ENCODE peak calls at places on chromosomes 4 and X, in four cellular contexts. One of them, this sample, is unnamed.

GRCh38 chr4:101307901-101308300 is 39.4 kb downstream of the PPP3CA start:
- DNase-seq in GM12878: no peak
- DNase-seq in K562: no peak
- DNase-seq in HepG2: no peak
- DNase-seq in this sample: no peak

GRCh38 chr4:1045595-1046201 is 34.3 kb downstream of the FGFRL1 start:
- DNase-seq in GM12878: no peak
- DNase-seq in K562: no peak
- DNase-seq in HepG2: no peak
- DNase-seq in this sample: no peak

GRCh38 chrX:45683914-45684313 is 483.2 kb upstream of the DIPK2B start:
- DNase-seq in GM12878: no peak
- DNase-seq in K562: no peak
- DNase-seq in HepG2: no peak
- DNase-seq in this sample: no peak

GRCh38 chr4:155403886-155404285 is 27.1 kb upstream of the MAP9 start:
- DNase-seq in GM12878: no peak
- DNase-seq in K562: no peak
- DNase-seq in HepG2: no peak
- DNase-seq in this sample: peak

GRCh38 chr4:95465010-95465409 is 83.8 kb downstream of the UNC5C start:
- DNase-seq in GM12878: no peak
- DNase-seq in K562: no peak
- DNase-seq in HepG2: no peak
- DNase-seq in this sample: peak

GRCh38 chr4:15742637-15743036 is 35.5 kb upstream of the CD38 start:
- DNase-seq in GM12878: no peak
- DNase-seq in K562: no peak
- DNase-seq in HepG2: no peak
- DNase-seq in this sample: no peak

GRCh38 chr4:128571747-128572146 is 237.8 kb upstream of the JADE1 start:
- DNase-seq in GM12878: no peak
- DNase-seq in K562: no peak
- DNase-seq in HepG2: no peak
- DNase-seq in this sample: peak

GRCh38 chr4:92303621-92304027 is at the start of gene GRID2:
- DNase-seq in GM12878: no peak
- DNase-seq in K562: no peak
- DNase-seq in HepG2: no peak
- DNase-seq in this sample: no peak

GRCh38 chrX:1464282-1465131 is 11.8 kb upstream of the ASMTL start:
- DNase-seq in GM12878: no peak
- DNase-seq in K562: no peak
- DNase-seq in HepG2: no peak
- DNase-seq in this sample: no peak

GRCh38 chr4:102562995-102563394 is 61.8 kb downstream of the NFKB1 start:
- DNase-seq in GM12878: no peak
- DNase-seq in K562: no peak
- DNase-seq in HepG2: no peak
- DNase-seq in this sample: no peak

GRCh38 chrX:97027384-97027922 is 143.7 kb downstream of the RPA4 start:
- DNase-seq in GM12878: no peak
- DNase-seq in K562: no peak
- DNase-seq in HepG2: peak
- DNase-seq in this sample: peak

GRCh38 chr4:2879026-2879425 is 35.4 kb downstream of the ADD1 start:
- DNase-seq in GM12878: no peak
- DNase-seq in K562: no peak
- DNase-seq in HepG2: no peak
- DNase-seq in this sample: no peak

GRCh38 chr4:85368240-85368639 is 106.7 kb upstream of the ARHGAP24 start:
- DNase-seq in GM12878: no peak
- DNase-seq in K562: no peak
- DNase-seq in HepG2: no peak
- DNase-seq in this sample: no peak

GRCh38 chr4:128649575-128650205 is 159.8 kb upstream of the JADE1 start:
- DNase-seq in GM12878: no peak
- DNase-seq in K562: no peak
- DNase-seq in HepG2: peak
- DNase-seq in this sample: peak

GRCh38 chr4:15034071-15034764 is 31.9 kb downstream of the CPEB2 start:
- DNase-seq in GM12878: no peak
- DNase-seq in K562: no peak
- DNase-seq in HepG2: no peak
- DNase-seq in this sample: no peak

GRCh38 chr4:145935253-145936141 is 3.1 kb downstream of the ZNF827 start:
- DNase-seq in GM12878: peak
- DNase-seq in K562: no peak
- DNase-seq in HepG2: peak
- DNase-seq in this sample: peak

GRCh38 chr4:68906238-68907137 is 45.1 kb downstream of the UGT2A3 start:
- DNase-seq in GM12878: no peak
- DNase-seq in K562: no peak
- DNase-seq in HepG2: no peak
- DNase-seq in this sample: no peak

GRCh38 chrX:139702658-139703057 is 5.3 kb downstream of the MCF2 start:
- DNase-seq in GM12878: no peak
- DNase-seq in K562: no peak
- DNase-seq in HepG2: no peak
- DNase-seq in this sample: no peak

GRCh38 chr4:102823897-102824296 is 3.5 kb downstream of the UBE2D3 start:
- DNase-seq in GM12878: no peak
- DNase-seq in K562: no peak
- DNase-seq in HepG2: no peak
- DNase-seq in this sample: no peak

GRCh38 chrX:106948641-106949040 is 28.4 kb downstream of the CLDN2 start:
- DNase-seq in GM12878: no peak
- DNase-seq in K562: no peak
- DNase-seq in HepG2: no peak
- DNase-seq in this sample: no peak

GRCh38 chrX:136725446-136726104 is 55.2 kb downstream of the ARHGEF6 start:
- DNase-seq in GM12878: no peak
- DNase-seq in K562: no peak
- DNase-seq in HepG2: no peak
- DNase-seq in this sample: no peak

GRCh38 chr4:138085956-138086355 is 156.2 kb downstream of the SLC7A11 start:
- DNase-seq in GM12878: no peak
- DNase-seq in K562: no peak
- DNase-seq in HepG2: no peak
- DNase-seq in this sample: no peak

GRCh38 chr4:25376754-25377571 is at the start of gene ANAPC4:
- DNase-seq in GM12878: peak
- DNase-seq in K562: peak
- DNase-seq in HepG2: peak
- DNase-seq in this sample: peak

GRCh38 chr4:42344260-42344659 is 53.0 kb upstream of the SHISA3 start:
- DNase-seq in GM12878: no peak
- DNase-seq in K562: no peak
- DNase-seq in HepG2: no peak
- DNase-seq in this sample: no peak
- TF ChIP-seq CHD4 in GM12878: no peak
- TF ChIP-seq CHD4 in K562: no peak
- TF ChIP-seq CHD4 in HepG2: no peak
- TF ChIP-seq CHD4 in this sample: no peak

GRCh38 chr4:83704786-83705185 is 168.9 kb downstream of the GPAT3 start:
- DNase-seq in GM12878: no peak
- DNase-seq in K562: no peak
- DNase-seq in HepG2: no peak
- DNase-seq in this sample: no peak
- TF ChIP-seq CHD4 in GM12878: no peak
- TF ChIP-seq CHD4 in K562: no peak
- TF ChIP-seq CHD4 in HepG2: no peak
- TF ChIP-seq CHD4 in this sample: no peak

GRCh38 chrX:17009856-17010650 is 63.6 kb downstream of the REPS2 start:
- DNase-seq in GM12878: no peak
- DNase-seq in K562: no peak
- DNase-seq in HepG2: no peak
- DNase-seq in this sample: no peak
- TF ChIP-seq CHD4 in GM12878: no peak
- TF ChIP-seq CHD4 in K562: no peak
- TF ChIP-seq CHD4 in HepG2: no peak
- TF ChIP-seq CHD4 in this sample: no peak

DNA sequence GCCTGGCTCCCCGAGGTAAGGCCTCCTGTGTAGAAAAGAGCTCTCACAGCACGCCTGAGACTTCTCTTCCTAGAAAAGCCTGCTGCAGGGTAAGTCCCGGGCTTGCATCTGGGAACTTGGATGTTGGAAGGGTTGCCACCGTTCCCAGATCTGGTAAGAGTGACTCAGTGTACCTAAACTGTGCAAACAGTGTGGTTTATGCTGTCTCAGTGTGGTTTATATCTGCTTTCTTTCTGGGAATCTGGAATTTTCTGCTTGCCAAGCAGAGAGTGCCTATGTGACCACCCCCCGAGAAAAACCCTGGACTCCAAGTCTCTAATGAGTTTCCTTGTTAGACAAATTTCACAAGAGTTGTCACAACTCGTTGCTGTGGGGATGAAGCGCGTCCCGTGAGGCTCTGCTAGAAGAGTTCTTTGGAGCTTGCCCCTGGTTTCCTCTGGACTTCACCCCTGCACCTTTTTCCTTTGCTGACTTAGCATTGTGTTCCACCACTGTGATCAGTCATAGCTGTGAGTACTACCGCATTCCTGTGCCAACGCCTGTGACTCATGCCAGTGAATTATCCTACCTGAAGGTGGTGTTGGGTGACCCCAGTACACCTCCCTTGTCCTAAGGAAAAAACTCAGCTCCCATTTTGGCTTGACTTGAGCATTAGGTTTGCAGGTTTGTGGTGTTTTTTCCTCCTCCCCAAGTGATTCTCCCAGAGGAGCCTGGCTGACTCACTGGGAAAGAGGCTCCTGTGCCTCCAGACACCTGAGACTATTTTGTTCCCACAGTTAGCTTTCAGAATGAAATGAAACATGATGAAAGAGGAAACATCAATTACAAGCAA is 14.5 kb downstream of the SLC2A9 start:
- DNase-seq in GM12878: peak
- DNase-seq in K562: no peak
- DNase-seq in HepG2: peak
- DNase-seq in this sample: peak
- TF ChIP-seq CHD4 in GM12878: no peak
- TF ChIP-seq CHD4 in K562: no peak
- TF ChIP-seq CHD4 in HepG2: no peak
- TF ChIP-seq CHD4 in this sample: no peak

GRCh38 chrX:57871463-57871862 is 38.8 kb downstream of the ZXDA start:
- DNase-seq in GM12878: no peak
- DNase-seq in K562: no peak
- DNase-seq in HepG2: no peak
- DNase-seq in this sample: no peak
- TF ChIP-seq CHD4 in GM12878: no peak
- TF ChIP-seq CHD4 in K562: no peak
- TF ChIP-seq CHD4 in HepG2: no peak
- TF ChIP-seq CHD4 in this sample: no peak

GRCh38 chrX:123976671-123977316 is 15.3 kb downstream of the STAG2 start:
- DNase-seq in GM12878: no peak
- DNase-seq in K562: peak
- DNase-seq in HepG2: peak
- DNase-seq in this sample: peak
- TF ChIP-seq CHD4 in GM12878: no peak
- TF ChIP-seq CHD4 in K562: no peak
- TF ChIP-seq CHD4 in HepG2: no peak
- TF ChIP-seq CHD4 in this sample: no peak

DNA sequence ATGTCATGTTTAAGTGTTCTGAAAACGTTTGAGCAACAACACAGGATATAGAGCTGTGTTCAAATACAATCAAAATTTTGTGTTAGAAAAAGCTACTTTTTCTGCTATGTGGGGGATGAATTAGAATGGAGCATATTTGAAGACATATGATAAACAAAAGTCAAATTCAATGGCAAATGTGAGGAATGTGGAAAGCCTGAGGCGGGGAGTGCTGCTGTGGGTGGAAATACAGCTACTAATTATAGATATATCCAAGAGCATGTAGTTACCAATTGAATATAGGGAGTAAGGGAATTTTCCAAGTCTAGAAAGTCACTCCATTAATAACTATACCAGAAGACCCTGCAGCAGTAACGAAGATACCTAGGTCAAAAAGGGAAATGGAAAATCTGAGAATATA is 2370.5 kb upstream of the TENM3 start:
- DNase-seq in GM12878: no peak
- DNase-seq in K562: no peak
- DNase-seq in HepG2: no peak
- DNase-seq in this sample: no peak
- TF ChIP-seq CHD4 in GM12878: no peak
- TF ChIP-seq CHD4 in K562: no peak
- TF ChIP-seq CHD4 in HepG2: no peak
- TF ChIP-seq CHD4 in this sample: no peak

GRCh38 chr4:106286611-106287010 is 29.4 kb downstream of the TBCK start:
- DNase-seq in GM12878: no peak
- DNase-seq in K562: no peak
- DNase-seq in HepG2: no peak
- DNase-seq in this sample: no peak
- TF ChIP-seq CHD4 in GM12878: no peak
- TF ChIP-seq CHD4 in K562: no peak
- TF ChIP-seq CHD4 in HepG2: no peak
- TF ChIP-seq CHD4 in this sample: no peak

GRCh38 chr4:152666946-152667345 is 12.9 kb downstream of the TMEM154 start:
- DNase-seq in GM12878: no peak
- DNase-seq in K562: no peak
- DNase-seq in HepG2: no peak
- DNase-seq in this sample: no peak
- TF ChIP-seq CHD4 in GM12878: no peak
- TF ChIP-seq CHD4 in K562: no peak
- TF ChIP-seq CHD4 in HepG2: no peak
- TF ChIP-seq CHD4 in this sample: no peak

GRCh38 chrX:8783100-8784098 is 17.8 kb downstream of the FAM9A start:
- DNase-seq in GM12878: no peak
- DNase-seq in K562: peak
- DNase-seq in HepG2: peak
- DNase-seq in this sample: peak
- TF ChIP-seq CHD4 in GM12878: no peak
- TF ChIP-seq CHD4 in K562: no peak
- TF ChIP-seq CHD4 in HepG2: no peak
- TF ChIP-seq CHD4 in this sample: no peak